ENCODE peak calls at places on chromosomes 6 and 20, in five cellular contexts. B is pancreas, N is MM.1S, L is coronary artery, R is cardiac fibroblast. O is an unnamed sample.

GRCh38 chr6:78854501-78854900 is 12.8 kb upstream of the IRAK1BP1 start:
- DNase-seq in L (no peak), R (no peak), N (no peak), B (no peak), O (no peak)

GRCh38 chr6:9064156-9064555 is 628.8 kb upstream of the SLC35B3 start:
- DNase-seq in R (no peak), N (no peak), B (no peak), L (no peak), O (no peak)

GRCh38 chr6:142845624-142846458 is 99.1 kb downstream of the HIVEP2 start:
- DNase-seq in N (peak; percentile 67), B (peak; percentile 89), R (peak; percentile 92), L (peak; percentile 81), O (no peak)

GRCh38 chr6:20687494-20687893 is 153.2 kb downstream of the CDKAL1 start:
- DNase-seq in R (no peak), N (no peak), B (no peak), L (no peak), O (no peak)

GRCh38 chr6:90184334-90185298 is 112.0 kb downstream of the BACH2 start:
- DNase-seq in N (no peak), R (no peak), B (no peak), L (no peak), O (no peak)

GRCh38 chr6:110528051-110528929 is 51.9 kb upstream of the SLC22A16 start:
- DNase-seq in L (no peak), R (peak; percentile 94), N (peak; percentile 65), B (no peak), O (peak; percentile 62)

GRCh38 chr6:41439524-41440418 is 104.4 kb downstream of the NCR2 start:
- DNase-seq in N (no peak), B (no peak), L (no peak), R (no peak), O (peak; percentile 74)

GRCh38 chr6:158143700-158144099 is 24.4 kb downstream of the SERAC1 start:
- DNase-seq in L (no peak), B (no peak), N (peak; percentile 42), R (peak; percentile 59), O (peak; percentile 32)

GRCh38 chr6:74289881-74290280 is 593.9 kb downstream of the CD109 start:
- DNase-seq in R (peak; percentile 36), N (no peak), L (no peak), B (no peak), O (no peak)

GRCh38 chr6:25025919-25026301 is 90.2 kb upstream of the RIPOR2 start:
- DNase-seq in B (no peak), R (no peak), L (no peak), N (peak; percentile 47), O (no peak)

GRCh38 chr20:63919130-63919529 is 24.2 kb downstream of the DNAJC5 start:
- DNase-seq in R (no peak), B (peak; percentile 10), L (no peak), N (no peak), O (no peak)

GRCh38 chr6:147040041-147040440 is 164.2 kb upstream of the STXBP5 start:
- DNase-seq in R (peak; percentile 46), B (no peak), N (no peak), L (no peak), O (no peak)

GRCh38 chr6:11756726-11757125 is 21.9 kb downstream of the ADTRP start:
- DNase-seq in R (no peak), N (no peak), L (no peak), B (no peak), O (no peak)

GRCh38 chr20:37430044-37430443 is 84.1 kb downstream of the SRC start:
- DNase-seq in R (no peak), B (no peak), N (no peak), L (no peak), O (no peak)

GRCh38 chr20:47984437-47984836 is 199.2 kb upstream of the SULF2 start:
- DNase-seq in L (no peak), R (no peak), B (no peak), N (no peak), O (no peak)

GRCh38 chr6:5481024-5481423 is 219.7 kb downstream of the FARS2 start:
- DNase-seq in N (no peak), L (no peak), R (no peak), B (no peak), O (no peak)

GRCh38 chr6:158972241-158973233 is 27.5 kb downstream of the RSPH3 start:
- DNase-seq in B (no peak), R (peak; percentile 80), N (peak; percentile 34), L (no peak), O (peak; percentile 47)

GRCh38 chr20:33192912-33193501 is 24.1 kb upstream of the BPIFA3 start:
- DNase-seq in B (no peak), N (no peak), L (no peak), R (no peak), O (no peak)

GRCh38 chr20:25226433-25227316 is 21.2 kb upstream of the PYGB start:
- DNase-seq in B (peak; percentile 66), N (no peak), R (no peak), L (peak; percentile 82), O (no peak)

GRCh38 chr20:40339661-40340449 is 349.2 kb downstream of the MAFB start:
- DNase-seq in N (no peak), B (no peak), R (no peak), L (no peak), O (no peak)

GRCh38 chr20:11140359-11140758 is 466.6 kb upstream of the JAG1 start:
- DNase-seq in R (peak; percentile 97), L (no peak), N (no peak), B (no peak), O (no peak)

GRCh38 chr6:33610779-33611421 is 10.2 kb upstream of the ITPR3 start:
- DNase-seq in R (no peak), L (no peak), N (no peak), B (no peak), O (no peak)

GRCh38 chr6:132513821-132514545 is 1.1 kb upstream of the STX7 start:
- DNase-seq in B (no peak), N (peak; percentile 39), R (peak; percentile 37), L (no peak), O (no peak)

GRCh38 chr6:54981276-54981609 is 134.7 kb downstream of the FAM83B start:
- DNase-seq in R (peak; percentile 53), N (no peak), L (no peak), B (no peak), O (no peak)

GRCh38 chr20:60455272-60455671 is 497.0 kb downstream of the CDH26 start:
- DNase-seq in N (no peak), B (no peak), R (no peak), L (no peak), O (no peak)

GRCh38 chr6:39617023-39617422 is 108.2 kb downstream of the KIF6 start:
- DNase-seq in L (no peak), R (no peak), B (no peak), N (no peak), O (no peak)

GRCh38 chr6:131954775-131955107 is 3.6 kb upstream of the CCN2 start:
- DNase-seq in B (peak; percentile 47), L (peak; percentile 85), R (peak; percentile 100), N (no peak), O (no peak)

GRCh38 chr6:108555399-108556052 is 5.2 kb upstream of the FOXO3 start:
- DNase-seq in L (no peak), N (no peak), R (no peak), B (no peak), O (no peak)

GRCh38 chr20:49705358-49705757 is 8.3 kb downstream of the B4GALT5 start:
- DNase-seq in R (no peak), L (no peak), B (no peak), N (peak; percentile 59), O (peak; percentile 41)

GRCh38 chr6:30818426-30818841 is 65.9 kb upstream of the DDR1 start:
- DNase-seq in N (no peak), R (peak; percentile 92), B (no peak), L (no peak), O (no peak)

GRCh38 chr6:30816791-30817739 is 67.3 kb upstream of the DDR1 start:
- DNase-seq in N (no peak), B (no peak), L (no peak), R (no peak), O (peak; percentile 59)

GRCh38 chr6:30821862-30822784 is 62.2 kb upstream of the DDR1 start:
- DNase-seq in B (no peak), L (no peak), N (peak; percentile 39), R (peak; percentile 69), O (peak; percentile 53)

GRCh38 chr6:30819287-30819917 is 64.9 kb upstream of the DDR1 start:
- DNase-seq in N (no peak), R (peak; percentile 80), L (no peak), B (no peak), O (no peak)

GRCh38 chr6:30820196-30820595 is 64.1 kb upstream of the DDR1 start:
- DNase-seq in B (no peak), L (peak; percentile 82), N (no peak), R (peak; percentile 84), O (no peak)
- TF ChIP-seq CTCF in B (no peak), L (no peak), N (no peak), R (no peak), O (no peak)

DNA sequence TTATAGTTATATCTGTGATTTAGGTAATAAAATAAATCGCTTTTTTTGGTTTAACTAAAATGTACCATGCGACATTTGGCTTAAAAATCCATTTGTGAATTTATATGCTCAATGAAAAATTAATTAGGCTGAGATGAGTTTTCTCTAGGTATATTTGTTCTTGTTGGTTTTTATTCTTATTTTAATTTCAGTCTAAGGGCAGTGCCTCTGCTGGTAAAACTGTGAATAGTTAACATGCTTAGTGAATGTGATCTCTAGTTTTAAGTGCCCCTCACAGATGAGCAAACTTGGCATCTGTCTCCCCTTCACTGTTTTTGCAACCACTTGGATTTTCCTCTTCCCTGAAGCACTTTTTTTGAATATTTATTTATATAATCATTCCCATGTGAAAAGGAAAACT is 822.7 kb downstream of the GRIK2 start:
- DNase-seq in L (no peak), R (no peak), N (no peak), B (no peak), O (no peak)
- TF ChIP-seq CTCF in L (no peak), R (no peak), N (no peak), B (no peak), O (no peak)

GRCh38 chr6:48135352-48136084 is 24.5 kb upstream of the PTCHD4 start:
- DNase-seq in N (no peak), L (no peak), B (no peak), R (peak; percentile 78), O (no peak)

GRCh38 chr6:48141975-48142374 is 31.0 kb upstream of the PTCHD4 start:
- DNase-seq in L (no peak), R (no peak), N (no peak), B (no peak), O (no peak)

GRCh38 chr6:48136856-48137255 is 25.9 kb upstream of the PTCHD4 start:
- DNase-seq in L (no peak), N (no peak), B (no peak), R (no peak), O (no peak)

GRCh38 chr6:48144024-48144423 is 33.0 kb upstream of the PTCHD4 start:
- DNase-seq in B (no peak), L (no peak), N (no peak), R (no peak), O (no peak)

DNA sequence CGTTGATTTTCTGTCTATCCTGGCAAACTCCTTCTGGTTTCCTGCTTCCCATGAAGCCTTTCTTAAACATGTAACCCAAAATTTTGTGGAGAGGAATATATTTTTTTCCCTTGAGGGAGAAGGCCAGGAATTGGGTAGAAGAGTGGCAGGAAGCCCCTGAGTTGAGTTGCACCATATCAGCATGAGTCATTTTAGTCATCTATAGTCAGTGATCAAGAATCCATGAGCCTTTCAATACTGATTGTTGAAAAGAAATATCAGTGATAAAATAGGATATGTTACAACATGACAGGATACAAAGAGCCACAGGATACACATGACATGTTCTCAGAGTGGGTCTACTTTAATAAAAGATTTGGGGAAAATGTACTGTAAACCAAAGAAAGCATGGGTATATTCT is 29.2 kb upstream of the PTCHD4 start:
- DNase-seq in B (no peak), R (no peak), L (no peak), N (no peak), O (no peak)
- TF ChIP-seq CTCF in B (no peak), R (no peak), L (no peak), N (no peak), O (no peak)

GRCh38 chr20:6122873-6123649 is at the start of gene FERMT1:
- DNase-seq in B (peak; percentile 72), R (peak; percentile 76), L (no peak), N (peak; percentile 87), O (peak; percentile 35)
- TF ChIP-seq CTCF in B (no peak), R (peak; percentile 18), L (no peak), N (peak; percentile 46), O (no peak)

O was measured in GM10248.